ENCODE peak calls at places on chromosomes 2 and 18, in four cellular contexts. Z is IMR-90, L is trophoblast cell, U is neuronal stem cell. G is an unnamed sample.

GRCh38 chr2:154392256-154392655 is 306.2 kb upstream of the KCNJ3 start:
- DNase-seq in Z (no peak), L (no peak), U (no peak), G (no peak)

GRCh38 chr2:237475704-237476107 is 11.3 kb upstream of the MLPH start:
- DNase-seq in Z (peak), L (peak), U (peak), G (no peak)

GRCh38 chr18:49778826-49779465 is 34.4 kb downstream of the ACAA2 start:
- DNase-seq in Z (no peak), L (no peak), U (no peak), G (no peak)

GRCh38 chr2:63790913-63791312 is 50.8 kb upstream of the UGP2 start:
- DNase-seq in Z (peak), L (peak), U (no peak), G (no peak)

GRCh38 chr2:62464608-62465007 is 41.4 kb downstream of the TMEM17 start:
- DNase-seq in Z (no peak), L (no peak), U (no peak), G (no peak)

GRCh38 chr2:33518929-33519328 is 42.5 kb downstream of the RASGRP3 start:
- DNase-seq in Z (peak), L (peak), U (no peak), G (no peak)

GRCh38 chr2:143901185-143901842 is 618.6 kb downstream of the ZEB2 start:
- DNase-seq in Z (peak), L (peak), U (no peak), G (no peak)

GRCh38 chr2:157336137-157336721 is 10.6 kb upstream of the ERMN start:
- DNase-seq in Z (peak), L (peak), U (no peak), G (peak)

GRCh38 chr2:146879882-146880281 is 964.9 kb upstream of the ACVR2A start:
- DNase-seq in Z (no peak), L (no peak), U (no peak), G (no peak)

GRCh38 chr18:21662591-21662990 is 42.0 kb downstream of the ABHD3 start:
- DNase-seq in Z (no peak), L (no peak), U (no peak), G (no peak)
- H2BK5ac ChIP-seq in Z (no peak), L (no peak), U (no peak), G (no peak)

GRCh38 chr2:65574911-65575444 is 142.6 kb upstream of the SPRED2 start:
- DNase-seq in Z (no peak), L (no peak), U (no peak), G (no peak)
- H3K18ac ChIP-seq in Z (peak), L (no peak), U (no peak), G (no peak)

DNA sequence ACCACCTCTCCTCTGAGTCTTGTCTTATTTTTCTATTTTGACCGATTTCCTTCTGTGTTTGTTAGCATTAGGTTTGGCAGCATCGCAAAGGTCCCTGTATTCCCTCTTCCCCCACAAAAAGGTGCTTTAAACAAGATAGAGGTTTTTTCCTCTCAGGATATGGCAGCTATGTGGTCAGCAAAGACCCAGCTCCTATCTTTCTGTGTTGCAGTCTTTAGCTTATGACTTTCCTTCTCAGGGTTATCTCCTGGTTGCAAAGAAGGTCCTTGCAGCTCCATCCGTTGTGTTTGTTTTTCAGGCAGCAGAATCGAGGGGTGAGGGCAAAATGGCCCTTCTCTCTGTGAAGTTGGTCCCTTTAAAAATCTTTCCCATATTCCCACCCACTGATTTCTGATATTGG is 38.4 kb downstream of the GALNT1 start:
- DNase-seq in Z (no peak), L (no peak), U (no peak), G (no peak)
- H4K91ac ChIP-seq in Z (no peak), L (no peak), U (no peak), G (no peak)

DNA sequence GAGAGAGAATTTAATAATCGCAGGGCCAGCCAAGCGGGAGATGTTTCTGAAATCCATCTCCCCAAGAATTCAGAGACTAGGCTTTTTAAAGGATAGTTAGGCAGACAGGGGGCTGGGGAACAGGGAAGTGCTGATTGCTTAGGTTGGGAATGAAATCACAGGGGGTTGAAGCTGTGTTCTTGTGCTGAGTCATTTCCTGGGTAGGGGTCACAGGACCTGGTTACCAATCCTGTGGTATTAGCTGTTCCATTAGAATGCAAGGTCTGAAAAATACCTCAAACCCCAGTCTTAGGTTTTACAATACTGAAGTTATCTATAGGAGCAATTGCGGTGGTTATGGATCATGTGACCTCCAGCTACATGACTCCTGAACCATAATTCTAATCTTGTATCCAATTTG is 4.6 kb downstream of the SP140 start:
- DNase-seq in Z (peak), L (no peak), U (no peak), G (peak)
- H2BK5ac ChIP-seq in Z (no peak), L (no peak), U (no peak), G (no peak)

GRCh38 chr2:47041891-47042684 is 113.0 kb downstream of the STPG4 start:
- DNase-seq in Z (no peak), L (no peak), U (no peak), G (no peak)
- H3K18ac ChIP-seq in Z (peak), L (no peak), U (no peak), G (no peak)

DNA sequence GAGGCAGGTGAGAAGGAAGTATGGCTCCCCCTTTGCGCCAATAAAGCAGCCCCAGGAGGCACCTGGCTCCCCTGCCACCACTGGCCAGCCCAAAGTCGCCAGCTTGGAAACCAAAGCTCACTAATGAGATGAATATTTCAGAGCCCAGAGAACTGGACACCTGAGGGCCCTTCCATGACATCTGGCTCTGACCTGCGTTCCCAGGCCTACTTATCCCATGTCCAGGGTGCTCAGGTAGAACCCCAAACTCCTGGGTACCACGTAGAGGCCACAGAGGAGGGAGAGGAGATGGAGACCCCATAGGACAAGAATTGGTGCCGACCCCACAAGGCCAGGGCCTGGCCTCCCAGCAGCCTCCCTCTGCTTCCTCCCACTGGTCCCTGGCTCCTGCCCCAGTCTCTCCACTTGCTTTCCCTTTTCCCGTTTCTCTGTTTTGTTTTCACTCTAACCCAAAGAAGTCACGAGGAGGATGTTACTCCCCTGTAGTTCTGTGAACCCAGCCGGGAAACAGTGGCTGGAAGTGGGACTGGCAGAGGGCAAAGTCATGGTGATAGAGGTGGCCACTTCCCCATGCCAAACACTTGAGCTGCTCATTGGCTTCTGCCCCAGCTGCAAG is 877 bp downstream of the TMBIM1 start:
- DNase-seq in Z (peak), L (no peak), U (no peak), G (no peak)
- H4K91ac ChIP-seq in Z (peak), L (peak), U (peak), G (no peak)

GRCh38 chr2:122515731-122516130 is 760.3 kb downstream of the TSN start:
- DNase-seq in Z (no peak), L (no peak), U (no peak), G (no peak)
- H2BK5ac ChIP-seq in Z (no peak), L (no peak), U (no peak), G (no peak)

G was measured in H9.